ENCODE peak calls at places on chromosomes 13 and 19, in eight cellular contexts. I is uterus, N is cardiac muscle cell, L is HFF-Myc, Q is A549, X is PC-3, R is cardiac fibroblast, K is WTC11. G is an unnamed sample.

GRCh38 chr13:37923236-37923635 is 53.7 kb upstream of the TRPC4 start:
- DNase-seq in Q (no peak), N (no peak), L (no peak), R (no peak), I (no peak), K (no peak), X (no peak), G (no peak)

GRCh38 chr13:67643656-67644055 is 413.5 kb upstream of the PCDH9 start:
- DNase-seq in I (no peak), R (no peak), L (no peak), N (peak), Q (no peak), K (peak), X (no peak), G (no peak)

GRCh38 chr13:49046534-49046933 is 70.8 kb downstream of the FNDC3A start:
- DNase-seq in L (no peak), R (no peak), K (no peak), N (no peak), I (no peak), X (no peak), Q (no peak), G (no peak)

GRCh38 chr13:53005631-53006030 is 23.0 kb upstream of the OLFM4 start:
- DNase-seq in X (no peak), I (no peak), L (no peak), Q (no peak), N (no peak), K (no peak), R (no peak), G (peak)

GRCh38 chr13:50989476-50989875 is 79.9 kb downstream of the RNASEH2B start:
- DNase-seq in I (peak), K (no peak), Q (peak), R (peak), X (peak), N (peak), L (no peak), G (no peak)

GRCh38 chr13:63381078-63381859 is 1965.6 kb upstream of the PCDH20 start:
- DNase-seq in Q (no peak), X (peak), N (no peak), K (no peak), L (no peak), I (no peak), R (no peak), G (no peak)

GRCh38 chr19:51531349-51532315 is at the start of gene SIGLEC6:
- DNase-seq in Q (no peak), X (no peak), K (peak), I (no peak), R (no peak), N (no peak), L (no peak), G (no peak)

GRCh38 chr19:23525265-23525862 is 130.1 kb upstream of the ZNF91 start:
- DNase-seq in X (no peak), Q (no peak), L (no peak), R (no peak), K (no peak), I (no peak), N (no peak), G (no peak)

GRCh38 chr19:29484876-29485275 is 40.9 kb upstream of the VSTM2B start:
- DNase-seq in N (no peak), X (no peak), R (no peak), K (no peak), I (no peak), L (no peak), Q (no peak), G (no peak)

GRCh38 chr19:14475251-14476073 is at the start of gene PTGER1:
- DNase-seq in N (peak), L (no peak), K (peak), I (no peak), X (peak), R (peak), Q (peak), G (peak)

GRCh38 chr13:48231080-48231479 is 1.9 kb upstream of the ITM2B start:
- DNase-seq in R (peak), X (no peak), N (no peak), Q (peak), I (peak), K (no peak), L (no peak), G (no peak)

DNA sequence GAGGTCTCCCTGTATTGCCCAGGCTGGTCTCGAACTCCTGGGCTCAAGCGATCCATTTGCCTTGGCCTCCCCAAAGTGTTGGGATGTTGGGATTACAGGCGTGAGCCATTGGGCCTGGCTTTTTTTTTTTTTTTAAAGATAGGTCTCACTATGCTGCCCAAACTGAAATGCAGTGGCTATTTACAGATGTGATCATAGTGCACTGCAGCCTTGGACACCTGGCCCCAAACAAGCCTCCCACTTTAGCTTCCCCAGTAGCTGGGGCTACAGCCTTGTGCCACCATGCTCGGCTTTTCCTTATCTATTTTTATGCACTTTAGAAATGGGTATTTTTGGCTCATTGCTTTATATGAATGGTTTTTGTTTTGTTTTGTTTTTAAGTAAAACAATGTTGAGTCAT is 37.4 kb downstream of the LSM14A start:
- DNase-seq in N (no peak), L (no peak), R (no peak), I (no peak), X (no peak), Q (no peak), K (no peak), G (no peak)
- TF ChIP-seq CTCF in N (no peak), L (no peak), R (no peak), I (no peak), X (no peak), Q (no peak), K (no peak), G (no peak)

DNA sequence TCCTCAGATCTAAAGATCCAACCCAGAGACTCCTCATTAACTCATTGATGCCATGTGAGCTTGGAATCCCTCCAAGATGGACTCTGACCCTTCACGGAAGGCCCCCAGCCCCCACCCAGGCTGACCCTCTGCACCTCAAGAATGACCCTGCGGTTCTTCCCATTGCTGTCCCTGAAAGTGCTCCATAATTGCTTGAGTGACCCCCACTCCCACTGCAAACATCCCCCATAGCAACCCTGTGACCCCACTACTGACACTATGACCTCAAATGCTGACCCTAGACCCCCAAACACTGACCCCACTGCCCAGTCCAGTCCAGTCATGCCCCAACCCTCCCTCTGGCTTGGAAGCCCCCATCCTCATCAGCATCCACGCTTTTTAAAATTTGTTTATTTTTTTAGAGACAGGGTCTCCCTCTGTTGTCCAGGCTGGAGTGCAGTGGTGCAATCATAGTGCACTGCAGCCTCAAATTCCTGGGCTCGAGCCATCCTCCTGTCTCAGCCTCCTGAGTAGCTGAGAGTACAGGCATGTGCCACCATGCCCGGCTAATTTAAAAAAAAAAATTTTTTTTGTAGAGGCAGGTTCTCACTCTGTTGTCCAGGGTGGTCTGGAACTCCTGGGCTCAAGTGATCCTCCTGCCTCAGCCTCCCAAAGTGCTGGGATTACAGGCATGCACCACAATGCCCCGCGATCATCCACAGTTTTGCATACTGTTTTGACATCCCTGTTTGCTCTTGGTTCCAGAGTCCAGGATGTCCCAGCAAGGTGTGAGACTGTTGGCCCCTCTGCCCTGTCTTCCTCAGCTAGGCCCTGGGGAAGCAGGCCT is 855 bp downstream of the LYL1 start:
- DNase-seq in R (no peak), L (no peak), I (peak), Q (no peak), X (no peak), K (no peak), N (no peak), G (no peak)
- TF ChIP-seq CTCF in R (no peak), L (no peak), I (no peak), Q (no peak), X (no peak), K (no peak), N (no peak), G (no peak)

DNA sequence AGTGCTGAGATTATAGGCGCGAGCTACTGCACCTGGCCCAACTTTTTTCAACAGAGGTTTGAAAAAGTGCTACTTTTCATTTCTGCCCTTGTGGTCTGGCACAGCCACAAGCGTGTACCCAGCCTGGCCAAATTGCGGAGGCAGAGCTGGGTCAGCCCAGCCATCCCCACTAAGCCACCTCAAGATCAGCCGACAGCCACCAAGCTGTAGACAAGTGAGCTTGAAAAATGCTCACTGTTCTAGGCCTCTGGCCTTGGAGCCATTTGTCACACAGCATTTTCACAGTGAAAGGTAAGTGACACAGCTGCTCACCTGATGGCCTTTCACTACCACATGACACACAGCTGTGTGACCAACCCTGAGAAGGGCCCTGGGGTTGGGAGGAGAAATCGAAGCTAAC is 27.3 kb downstream of the DNMT1 start:
- DNase-seq in X (no peak), L (no peak), R (no peak), Q (no peak), N (no peak), I (no peak), K (no peak), G (no peak)
- TF ChIP-seq CTCF in X (no peak), L (no peak), R (no peak), Q (no peak), N (no peak), I (no peak), K (no peak), G (no peak)

DNA sequence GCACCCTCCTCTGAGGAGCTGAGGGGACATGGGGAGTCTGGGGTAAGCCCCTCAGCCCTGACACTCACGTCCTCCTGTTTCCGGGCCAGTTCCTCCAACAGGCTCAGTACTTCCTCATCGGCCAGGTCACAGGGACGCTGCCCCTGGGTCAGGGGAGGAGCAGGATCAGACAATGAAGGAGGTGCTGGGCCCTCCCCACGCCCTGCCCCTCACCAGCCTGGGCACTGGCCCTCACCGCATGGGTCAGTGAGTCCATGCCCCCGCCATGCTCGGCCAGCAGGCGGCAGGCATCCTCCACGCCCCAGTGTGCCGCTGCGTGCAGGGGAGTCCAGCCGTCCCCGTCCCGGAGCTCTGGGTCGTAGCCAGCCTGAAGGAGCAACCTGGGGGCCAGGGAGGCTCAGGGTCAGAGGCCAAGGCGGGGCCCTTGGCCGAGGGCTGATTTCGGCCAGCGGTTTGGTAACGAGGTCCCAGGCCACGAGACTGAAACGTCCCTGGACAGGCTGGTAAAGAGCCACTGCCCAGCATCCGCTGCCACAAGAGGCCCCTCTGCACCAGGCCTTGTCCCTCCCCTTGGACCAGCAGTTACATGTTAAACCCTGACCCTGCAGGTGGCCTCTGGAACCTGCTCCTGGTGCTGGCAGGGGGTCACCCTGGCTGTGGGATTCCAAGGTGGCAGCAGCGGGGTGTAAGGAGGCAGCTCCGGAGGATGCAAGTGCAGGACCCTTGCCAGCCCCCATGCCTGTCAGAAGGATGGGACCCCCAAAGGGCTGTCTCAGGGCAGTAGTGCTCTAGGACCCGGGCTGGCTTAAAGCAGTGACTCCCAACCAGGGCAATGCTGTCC is 18.5 kb downstream of the PPP1R12C start:
- DNase-seq in Q (no peak), L (no peak), R (no peak), X (no peak), K (no peak), I (no peak), N (no peak), G (no peak)
- TF ChIP-seq CTCF in Q (peak), L (no peak), R (peak), X (peak), K (peak), I (no peak), N (no peak), G (no peak)

GRCh38 chr13:90305796-90306195 is 1041.7 kb upstream of the MIR17HG start:
- DNase-seq in K (no peak), Q (no peak), N (no peak), L (no peak), X (no peak), I (no peak), R (no peak), G (no peak)
- TF ChIP-seq CTCF in K (no peak), Q (no peak), N (no peak), L (no peak), X (no peak), I (no peak), R (no peak), G (no peak)

GRCh38 chr19:39345956-39346355 is 3.7 kb downstream of the SAMD4B start:
- DNase-seq in L (no peak), X (no peak), K (no peak), Q (no peak), I (no peak), R (no peak), N (no peak), G (no peak)
- TF ChIP-seq CTCF in L (peak), X (no peak), K (no peak), Q (no peak), I (no peak), R (no peak), N (peak), G (no peak)

DNA sequence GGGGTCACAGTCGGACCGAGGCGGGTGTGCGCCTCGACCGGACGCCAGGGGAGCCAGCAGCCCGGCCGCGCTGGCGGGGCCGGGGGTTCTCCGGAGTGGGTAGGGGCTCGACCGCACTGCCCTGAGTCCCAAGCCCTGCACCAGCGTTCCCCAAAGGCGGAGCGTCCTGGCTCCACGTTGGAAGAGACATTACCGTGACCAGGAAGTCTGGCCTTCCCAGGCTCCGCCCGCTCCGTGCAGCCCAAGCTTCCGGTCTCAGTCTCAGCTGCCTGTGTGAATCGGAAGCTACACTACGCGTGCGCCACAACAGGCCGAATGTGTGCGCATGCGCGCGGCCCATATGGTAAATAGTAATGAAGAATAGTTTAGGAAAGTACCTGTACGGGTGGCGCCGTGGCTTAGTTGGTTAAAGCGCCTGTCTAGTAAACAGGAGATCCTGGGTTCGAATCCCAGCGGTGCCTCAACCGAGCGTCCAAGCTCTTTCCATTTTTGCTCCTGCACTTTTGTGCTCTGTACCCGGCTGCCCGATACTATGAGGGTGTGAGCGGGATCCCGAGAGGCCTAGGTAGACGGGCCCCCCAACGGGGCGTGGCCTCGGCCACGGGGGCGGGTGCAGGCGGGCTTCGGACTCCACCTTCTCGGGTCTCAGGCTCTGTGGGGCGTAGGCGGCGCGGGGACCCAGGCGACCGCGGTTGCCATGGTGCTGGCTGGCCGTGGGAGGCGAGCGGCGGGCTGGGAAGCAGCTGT is 17.3 kb upstream of the LRP3 start:
- DNase-seq in K (peak), I (peak), Q (peak), L (peak), N (peak), R (peak), X (peak), G (peak)
- TF ChIP-seq CTCF in K (no peak), I (peak), Q (no peak), L (no peak), N (peak), R (peak), X (no peak), G (no peak)